ENCODE peak calls at places on chromosome 16, in four cellular contexts. Y is stomach, C is ovary, V is suprapubic skin. Z is an unnamed sample.

GRCh38 chr16:30335598-30336474 is 19.3 kb downstream of the CD2BP2 start:
- DNase-seq in Y (no peak), C (no peak), V (no peak), Z (no peak)

GRCh38 chr16:10171225-10171624 is 11.0 kb downstream of the GRIN2A start:
- DNase-seq in Y (no peak), C (no peak), V (no peak), Z (no peak)

GRCh38 chr16:73212431-73212830 is 164.5 kb upstream of the ZFHX3 start:
- DNase-seq in Y (no peak), C (no peak), V (no peak), Z (no peak)

GRCh38 chr16:1964506-1965471 is at the start of gene RPS2:
- DNase-seq in Y (peak; percentile 100), C (peak; percentile 99), V (peak; percentile 100), Z (peak; percentile 99)

GRCh38 chr16:87044031-87044380 is 273.2 kb downstream of the C16orf95 start:
- DNase-seq in Y (no peak), C (no peak), V (no peak), Z (no peak)

GRCh38 chr16:2429771-2430663 is 770 bp downstream of the CCNF start:
- DNase-seq in Y (no peak), C (no peak), V (no peak), Z (peak; percentile 29)

GRCh38 chr16:24149102-24149501 is 107.0 kb upstream of the CACNG3 start:
- DNase-seq in Y (no peak), C (no peak), V (no peak), Z (no peak)

GRCh38 chr16:745739-746138 is 4.9 kb upstream of the CIAO3 start:
- DNase-seq in Y (peak; percentile 44), C (no peak), V (no peak), Z (no peak)

GRCh38 chr16:34801875-34802274 is 1342.5 kb downstream of the TP53TG3F start:
- DNase-seq in Y (peak; percentile 24), C (no peak), V (no peak), Z (no peak)

GRCh38 chr16:85088570-85089214 is 23.6 kb downstream of the CIBAR2 start:
- DNase-seq in Y (no peak), C (no peak), V (no peak), Z (no peak)

DNA sequence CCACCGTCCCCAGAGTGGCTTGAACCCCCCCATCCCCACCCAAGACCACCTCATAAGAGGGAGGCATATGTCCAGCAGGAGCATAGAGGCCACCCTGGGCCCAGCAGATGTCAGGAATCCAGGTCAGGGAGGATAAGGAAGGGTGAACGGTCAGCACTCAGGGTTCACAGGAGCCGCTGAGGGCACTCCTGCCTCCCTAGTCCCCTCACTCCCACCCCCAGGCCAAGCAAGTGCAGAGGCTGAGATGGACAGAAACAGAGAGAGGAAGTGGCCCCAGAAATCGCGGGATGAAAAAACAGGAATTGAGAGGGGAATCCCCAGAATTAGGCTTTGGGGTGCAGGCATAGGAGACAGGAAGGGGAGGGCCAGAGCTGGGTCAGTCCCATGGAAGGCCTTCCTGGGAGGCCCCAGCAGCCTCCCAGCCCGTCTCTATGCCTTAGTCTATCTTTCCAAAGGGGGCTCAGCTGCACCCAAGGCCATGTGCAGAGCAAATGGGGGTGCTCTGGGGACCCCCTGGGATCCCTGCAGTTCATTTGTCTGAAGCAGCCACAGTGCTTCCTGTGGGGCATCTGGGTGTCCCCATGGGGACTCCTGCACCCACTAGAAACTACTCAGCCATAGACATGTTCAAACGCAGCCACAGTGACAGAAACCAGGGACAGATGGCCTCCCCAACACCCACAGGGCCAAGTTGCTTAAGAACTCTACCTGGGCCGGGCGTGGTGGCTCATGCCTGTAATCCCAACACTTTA is 1.7 kb downstream of the CMTM3 start:
- DNase-seq in Y (no peak), C (no peak), V (no peak), Z (no peak)
- H3K27ac ChIP-seq in Y (peak overlapping the region; percentile 92), C (peak overlapping the region; percentile 78), V (peak overlapping the region; percentile 81), Z (no peak overlapping the region)

GRCh38 chr16:80063028-80063767 is 462.7 kb upstream of the MAF start:
- DNase-seq in Y (no peak), C (no peak), V (no peak), Z (no peak)

GRCh38 chr16:80060470-80060869 is 459.9 kb upstream of the MAF start:
- DNase-seq in Y (no peak), C (no peak), V (no peak), Z (no peak)

GRCh38 chr16:80058236-80058635 is 457.7 kb upstream of the MAF start:
- DNase-seq in Y (no peak), C (peak; percentile 79), V (peak; percentile 87), Z (no peak)

GRCh38 chr16:80065565-80065964 is 465.0 kb upstream of the MAF start:
- DNase-seq in Y (no peak), C (no peak), V (no peak), Z (no peak)

GRCh38 chr16:80062361-80063027 is 462.0 kb upstream of the MAF start:
- DNase-seq in Y (no peak), C (no peak), V (no peak), Z (no peak)
- H3K27ac ChIP-seq in Y (peak overlapping the region; percentile 3), C (no peak overlapping the region), V (no peak overlapping the region), Z (no peak overlapping the region)

DNA sequence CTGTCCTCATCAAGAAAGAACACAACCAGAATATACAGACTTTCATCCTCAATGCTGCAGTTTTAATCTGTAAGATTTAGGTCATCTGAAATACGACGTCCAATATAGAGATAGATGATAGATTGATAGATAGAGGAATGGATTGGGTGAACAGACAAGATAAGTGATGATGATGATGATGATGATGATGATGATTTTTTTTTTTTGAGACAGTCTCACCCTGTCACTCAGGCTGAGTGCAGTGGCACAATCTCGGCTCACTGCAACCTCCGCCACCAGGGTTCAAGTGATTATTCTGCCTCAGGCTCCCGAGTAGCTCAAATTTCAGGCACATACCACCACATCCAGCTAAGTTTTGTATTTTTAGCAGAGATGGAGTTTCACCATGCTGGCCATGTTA is 56.3 kb upstream of the ADAMTS18 start:
- DNase-seq in Y (no peak), C (no peak), V (no peak), Z (no peak)
- H3K27ac ChIP-seq in Y (no peak overlapping the region), C (no peak overlapping the region), V (no peak overlapping the region), Z (no peak overlapping the region)

GRCh38 chr16:70724146-70725023 is 38.5 kb upstream of the MTSS2 start:
- DNase-seq in Y (no peak), C (no peak), V (no peak), Z (no peak)
- H3K27ac ChIP-seq in Y (peak overlapping the region; percentile 88), C (peak overlapping the region; percentile 86), V (peak overlapping the region; percentile 73), Z (peak overlapping the region; percentile 86)

GRCh38 chr16:74605332-74605731 is 1.6 kb downstream of the GLG1 start:
- DNase-seq in Y (no peak), C (no peak), V (no peak), Z (no peak)

GRCh38 chr16:74601131-74601871 is 5.6 kb downstream of the GLG1 start:
- DNase-seq in Y (no peak), C (no peak), V (no peak), Z (no peak)

GRCh38 chr16:74606521-74607309 is at the start of gene GLG1:
- DNase-seq in Y (peak; percentile 93), C (peak; percentile 88), V (peak; percentile 93), Z (peak; percentile 93)

GRCh38 chr16:74605746-74606520 is 981 bp downstream of the GLG1 start:
- DNase-seq in Y (no peak), C (no peak), V (no peak), Z (no peak)

DNA sequence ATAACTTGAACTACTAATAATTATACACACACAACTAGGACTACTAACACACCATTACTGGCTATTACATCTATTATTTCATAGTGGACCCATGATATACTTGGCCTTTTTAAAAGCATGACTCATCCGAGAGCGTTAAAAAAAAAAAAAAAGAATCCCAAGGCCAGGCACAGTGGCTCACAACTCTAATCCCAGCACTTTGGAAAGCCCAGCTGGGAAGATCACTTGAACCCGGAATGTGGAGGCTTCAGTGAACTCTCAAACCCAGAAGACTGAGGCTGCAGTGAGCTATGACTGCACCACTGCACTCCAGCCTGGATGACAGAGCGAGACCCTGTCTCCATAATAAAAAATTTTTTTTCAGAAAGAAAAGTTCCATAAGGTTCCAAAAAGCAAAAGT is 3.1 kb downstream of the GLG1 start:
- DNase-seq in Y (no peak), C (no peak), V (no peak), Z (no peak)
- H3K27ac ChIP-seq in Y (no peak overlapping the region), C (no peak overlapping the region), V (no peak overlapping the region), Z (no peak overlapping the region)

DNA sequence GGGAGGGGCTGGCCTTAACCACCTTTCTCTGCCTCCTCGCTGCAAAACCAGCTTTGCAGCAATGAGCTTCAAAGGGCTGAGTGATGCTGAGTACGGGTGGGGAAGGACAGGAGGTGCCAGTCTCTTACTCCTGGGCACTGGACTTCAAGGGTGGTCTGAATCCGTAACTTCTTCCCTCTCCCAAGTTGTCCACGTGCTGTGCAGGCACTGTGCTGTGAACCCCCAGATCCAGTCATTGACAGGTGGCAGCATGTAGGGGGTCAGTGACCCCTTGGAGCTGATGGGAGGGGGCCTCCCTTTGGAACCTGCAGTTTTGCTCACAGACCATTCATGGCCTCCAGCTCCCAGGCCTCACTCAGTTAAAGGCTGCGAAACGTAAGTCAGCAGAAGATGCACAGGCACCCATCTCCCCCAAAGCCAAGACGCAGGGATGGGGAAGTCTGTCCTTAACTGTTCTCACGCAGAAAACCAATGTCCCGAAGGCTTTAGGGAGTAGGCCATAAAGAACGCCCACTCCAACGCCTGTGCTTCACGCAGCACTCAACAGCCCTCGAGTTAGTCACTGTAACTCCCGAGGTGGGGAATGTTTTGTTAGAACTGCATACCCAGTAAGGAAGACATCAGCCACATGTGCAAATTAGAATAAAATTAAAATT is 7.9 kb downstream of the LITAFD start:
- DNase-seq in Y (no peak), C (no peak), V (no peak), Z (peak; percentile 28)
- H3K27ac ChIP-seq in Y (no peak overlapping the region), C (no peak overlapping the region), V (no peak overlapping the region), Z (no peak overlapping the region)

Z was measured in dorsolateral prefrontal cortex.